ENCODE peak calls at places on chromosome 1, in six cellular contexts. One of them, this sample, is unnamed.

GRCh38 chr1:25073640-25074270 is 143.7 kb upstream of the RUNX3 start:
- DNase-seq in Peyer's patch: no peak
- DNase-seq in brain microvascular endothelial cell: no peak
- DNase-seq in cardiac muscle cell: no peak
- DNase-seq in SJSA1: no peak
- DNase-seq in heart right ventricle: no peak
- DNase-seq in this sample: no peak

GRCh38 chr1:166588741-166589140 is 250.5 kb upstream of the POGK start:
- DNase-seq in Peyer's patch: no peak
- DNase-seq in brain microvascular endothelial cell: no peak
- DNase-seq in cardiac muscle cell: no peak
- DNase-seq in SJSA1: no peak
- DNase-seq in heart right ventricle: no peak
- DNase-seq in this sample: no peak

GRCh38 chr1:13714851-13715250 is 14.9 kb downstream of the PRDM2 start:
- DNase-seq in Peyer's patch: no peak
- DNase-seq in brain microvascular endothelial cell: no peak
- DNase-seq in cardiac muscle cell: no peak
- DNase-seq in SJSA1: no peak
- DNase-seq in heart right ventricle: no peak
- DNase-seq in this sample: no peak

GRCh38 chr1:100234432-100234831 is 15.2 kb downstream of the DBT start:
- DNase-seq in Peyer's patch: no peak
- DNase-seq in brain microvascular endothelial cell: no peak
- DNase-seq in cardiac muscle cell: no peak
- DNase-seq in SJSA1: no peak
- DNase-seq in heart right ventricle: no peak
- DNase-seq in this sample: no peak

GRCh38 chr1:228270032-228270431 is 62.2 kb downstream of the OBSCN start:
- DNase-seq in Peyer's patch: peak
- DNase-seq in brain microvascular endothelial cell: peak
- DNase-seq in cardiac muscle cell: peak
- DNase-seq in SJSA1: no peak
- DNase-seq in heart right ventricle: no peak
- DNase-seq in this sample: no peak

GRCh38 chr1:184535191-184535970 is 148.6 kb downstream of the C1orf21 start:
- DNase-seq in Peyer's patch: no peak
- DNase-seq in brain microvascular endothelial cell: no peak
- DNase-seq in cardiac muscle cell: peak
- DNase-seq in SJSA1: no peak
- DNase-seq in heart right ventricle: no peak
- DNase-seq in this sample: no peak

GRCh38 chr1:237851209-237851845 is 39.4 kb downstream of the ZP4 start:
- DNase-seq in Peyer's patch: no peak
- DNase-seq in brain microvascular endothelial cell: peak
- DNase-seq in cardiac muscle cell: peak
- DNase-seq in SJSA1: no peak
- DNase-seq in heart right ventricle: no peak
- DNase-seq in this sample: peak

GRCh38 chr1:162168261-162168660 is 98.8 kb downstream of the NOS1AP start:
- DNase-seq in Peyer's patch: no peak
- DNase-seq in brain microvascular endothelial cell: no peak
- DNase-seq in cardiac muscle cell: no peak
- DNase-seq in SJSA1: no peak
- DNase-seq in heart right ventricle: no peak
- DNase-seq in this sample: peak

GRCh38 chr1:32151319-32151787 is 28.1 kb upstream of the TXLNA start:
- DNase-seq in Peyer's patch: no peak
- DNase-seq in brain microvascular endothelial cell: peak
- DNase-seq in cardiac muscle cell: peak
- DNase-seq in SJSA1: peak
- DNase-seq in heart right ventricle: no peak
- DNase-seq in this sample: no peak

GRCh38 chr1:241778117-241778516 is 69.9 kb upstream of the EXO1 start:
- DNase-seq in Peyer's patch: no peak
- DNase-seq in brain microvascular endothelial cell: no peak
- DNase-seq in cardiac muscle cell: no peak
- DNase-seq in SJSA1: no peak
- DNase-seq in heart right ventricle: no peak
- DNase-seq in this sample: no peak

GRCh38 chr1:30522031-30523004 is 201.1 kb downstream of the MATN1 start:
- DNase-seq in Peyer's patch: peak
- DNase-seq in brain microvascular endothelial cell: no peak
- DNase-seq in cardiac muscle cell: peak
- DNase-seq in SJSA1: no peak
- DNase-seq in heart right ventricle: peak
- DNase-seq in this sample: no peak

GRCh38 chr1:9539829-9540550 is 725 bp downstream of the SLC25A33 start:
- DNase-seq in Peyer's patch: peak
- DNase-seq in brain microvascular endothelial cell: peak
- DNase-seq in cardiac muscle cell: peak
- DNase-seq in SJSA1: peak
- DNase-seq in heart right ventricle: peak
- DNase-seq in this sample: peak

GRCh38 chr1:22808846-22809501 is 98.3 kb downstream of the EPHB2 start:
- DNase-seq in Peyer's patch: no peak
- DNase-seq in brain microvascular endothelial cell: peak
- DNase-seq in cardiac muscle cell: peak
- DNase-seq in SJSA1: no peak
- DNase-seq in heart right ventricle: peak
- DNase-seq in this sample: peak

GRCh38 chr1:1082239-1083180 is 8.4 kb upstream of the RNF223 start:
- DNase-seq in Peyer's patch: no peak
- DNase-seq in brain microvascular endothelial cell: no peak
- DNase-seq in cardiac muscle cell: no peak
- DNase-seq in SJSA1: no peak
- DNase-seq in heart right ventricle: peak
- DNase-seq in this sample: no peak

GRCh38 chr1:11156441-11156840 is 32.7 kb upstream of the ANGPTL7 start:
- DNase-seq in Peyer's patch: no peak
- DNase-seq in brain microvascular endothelial cell: no peak
- DNase-seq in cardiac muscle cell: no peak
- DNase-seq in SJSA1: no peak
- DNase-seq in heart right ventricle: no peak
- DNase-seq in this sample: no peak

GRCh38 chr1:215119719-215120118 is 37.2 kb downstream of the KCNK2 start:
- DNase-seq in Peyer's patch: no peak
- DNase-seq in brain microvascular endothelial cell: no peak
- DNase-seq in cardiac muscle cell: peak
- DNase-seq in SJSA1: no peak
- DNase-seq in heart right ventricle: no peak
- DNase-seq in this sample: no peak

GRCh38 chr1:199959775-199960110 is 67.8 kb upstream of the NR5A2 start:
- DNase-seq in Peyer's patch: no peak
- DNase-seq in brain microvascular endothelial cell: no peak
- DNase-seq in cardiac muscle cell: no peak
- DNase-seq in SJSA1: no peak
- DNase-seq in heart right ventricle: no peak
- DNase-seq in this sample: no peak

GRCh38 chr1:1046767-1047166 is 26.8 kb downstream of the AGRN start:
- DNase-seq in Peyer's patch: no peak
- DNase-seq in brain microvascular endothelial cell: no peak
- DNase-seq in cardiac muscle cell: no peak
- DNase-seq in SJSA1: no peak
- DNase-seq in heart right ventricle: no peak
- DNase-seq in this sample: no peak

DNA sequence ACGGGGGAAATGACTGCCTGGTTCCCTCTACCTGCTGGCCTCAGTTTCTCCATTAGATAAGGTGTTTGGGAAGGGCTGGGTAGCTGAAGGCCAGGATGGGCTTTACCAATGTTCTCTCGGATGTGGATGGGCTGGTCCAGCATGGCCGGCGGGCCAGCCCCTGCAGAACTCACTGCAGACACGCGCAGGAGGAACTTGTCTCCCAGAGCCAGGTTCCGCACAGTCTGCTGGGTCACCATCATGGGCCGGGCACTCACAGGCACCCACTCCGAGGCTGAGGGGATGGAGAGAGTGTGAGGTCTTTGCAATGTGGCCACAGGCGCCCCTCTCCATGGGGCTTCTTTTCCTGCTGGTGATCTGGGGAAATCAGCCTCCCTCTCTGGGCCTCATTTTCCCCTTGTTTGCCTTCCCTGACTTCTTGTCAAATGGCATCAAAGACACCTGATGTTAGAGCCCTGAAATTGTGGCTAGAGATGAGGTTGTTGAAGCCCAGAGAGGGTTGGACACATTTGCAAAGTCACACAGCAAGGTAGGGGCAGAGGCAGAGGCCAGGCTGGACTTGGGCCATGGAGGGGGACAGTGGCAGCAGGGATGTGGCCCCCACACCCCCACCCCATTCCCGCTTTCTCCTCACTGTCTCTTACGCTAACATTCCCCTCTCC is 1.2 kb downstream of the MYBPH start:
- DNase-seq in Peyer's patch: no peak
- DNase-seq in brain microvascular endothelial cell: no peak
- DNase-seq in cardiac muscle cell: no peak
- DNase-seq in SJSA1: no peak
- DNase-seq in heart right ventricle: no peak
- DNase-seq in this sample: no peak
- H3K27ac ChIP-seq in Peyer's patch: no peak
- H3K27ac ChIP-seq in brain microvascular endothelial cell: no peak
- H3K27ac ChIP-seq in cardiac muscle cell: no peak
- H3K27ac ChIP-seq in SJSA1: no peak
- H3K27ac ChIP-seq in heart right ventricle: no peak
- H3K27ac ChIP-seq in this sample: no peak

GRCh38 chr1:208085655-208086054 is 158.5 kb downstream of the PLXNA2 start:
- DNase-seq in Peyer's patch: no peak
- DNase-seq in brain microvascular endothelial cell: no peak
- DNase-seq in cardiac muscle cell: no peak
- DNase-seq in SJSA1: no peak
- DNase-seq in heart right ventricle: no peak
- DNase-seq in this sample: no peak

GRCh38 chr1:208084220-208084619 is 160.0 kb downstream of the PLXNA2 start:
- DNase-seq in Peyer's patch: no peak
- DNase-seq in brain microvascular endothelial cell: no peak
- DNase-seq in cardiac muscle cell: no peak
- DNase-seq in SJSA1: no peak
- DNase-seq in heart right ventricle: no peak
- DNase-seq in this sample: no peak

GRCh38 chr1:208084764-208085163 is 159.4 kb downstream of the PLXNA2 start:
- DNase-seq in Peyer's patch: no peak
- DNase-seq in brain microvascular endothelial cell: no peak
- DNase-seq in cardiac muscle cell: no peak
- DNase-seq in SJSA1: no peak
- DNase-seq in heart right ventricle: no peak
- DNase-seq in this sample: no peak

GRCh38 chr1:208088319-208088718 is 155.9 kb downstream of the PLXNA2 start:
- DNase-seq in Peyer's patch: no peak
- DNase-seq in brain microvascular endothelial cell: no peak
- DNase-seq in cardiac muscle cell: no peak
- DNase-seq in SJSA1: no peak
- DNase-seq in heart right ventricle: no peak
- DNase-seq in this sample: no peak

GRCh38 chr1:208086116-208086515 is 158.1 kb downstream of the PLXNA2 start:
- DNase-seq in Peyer's patch: no peak
- DNase-seq in brain microvascular endothelial cell: no peak
- DNase-seq in cardiac muscle cell: peak
- DNase-seq in SJSA1: no peak
- DNase-seq in heart right ventricle: no peak
- DNase-seq in this sample: no peak
- H3K27ac ChIP-seq in Peyer's patch: peak
- H3K27ac ChIP-seq in brain microvascular endothelial cell: peak
- H3K27ac ChIP-seq in cardiac muscle cell: no peak
- H3K27ac ChIP-seq in SJSA1: peak
- H3K27ac ChIP-seq in heart right ventricle: no peak
- H3K27ac ChIP-seq in this sample: no peak

GRCh38 chr1:8206397-8206796 is 111.5 kb upstream of the SLC45A1 start:
- DNase-seq in Peyer's patch: no peak
- DNase-seq in brain microvascular endothelial cell: no peak
- DNase-seq in cardiac muscle cell: no peak
- DNase-seq in SJSA1: no peak
- DNase-seq in heart right ventricle: no peak
- DNase-seq in this sample: no peak

GRCh38 chr1:8203551-8203950 is 114.4 kb upstream of the SLC45A1 start:
- DNase-seq in Peyer's patch: no peak
- DNase-seq in brain microvascular endothelial cell: no peak
- DNase-seq in cardiac muscle cell: no peak
- DNase-seq in SJSA1: no peak
- DNase-seq in heart right ventricle: no peak
- DNase-seq in this sample: no peak

GRCh38 chr1:8203056-8203455 is 114.9 kb upstream of the SLC45A1 start:
- DNase-seq in Peyer's patch: no peak
- DNase-seq in brain microvascular endothelial cell: no peak
- DNase-seq in cardiac muscle cell: no peak
- DNase-seq in SJSA1: no peak
- DNase-seq in heart right ventricle: no peak
- DNase-seq in this sample: no peak

GRCh38 chr1:8205771-8206170 is 112.1 kb upstream of the SLC45A1 start:
- DNase-seq in Peyer's patch: no peak
- DNase-seq in brain microvascular endothelial cell: no peak
- DNase-seq in cardiac muscle cell: peak
- DNase-seq in SJSA1: no peak
- DNase-seq in heart right ventricle: no peak
- DNase-seq in this sample: no peak

GRCh38 chr1:8204823-8205222 is 113.1 kb upstream of the SLC45A1 start:
- DNase-seq in Peyer's patch: no peak
- DNase-seq in brain microvascular endothelial cell: no peak
- DNase-seq in cardiac muscle cell: peak
- DNase-seq in SJSA1: no peak
- DNase-seq in heart right ventricle: no peak
- DNase-seq in this sample: no peak
- H3K27ac ChIP-seq in Peyer's patch: peak
- H3K27ac ChIP-seq in brain microvascular endothelial cell: no peak
- H3K27ac ChIP-seq in cardiac muscle cell: no peak
- H3K27ac ChIP-seq in SJSA1: no peak
- H3K27ac ChIP-seq in heart right ventricle: no peak
- H3K27ac ChIP-seq in this sample: no peak

DNA sequence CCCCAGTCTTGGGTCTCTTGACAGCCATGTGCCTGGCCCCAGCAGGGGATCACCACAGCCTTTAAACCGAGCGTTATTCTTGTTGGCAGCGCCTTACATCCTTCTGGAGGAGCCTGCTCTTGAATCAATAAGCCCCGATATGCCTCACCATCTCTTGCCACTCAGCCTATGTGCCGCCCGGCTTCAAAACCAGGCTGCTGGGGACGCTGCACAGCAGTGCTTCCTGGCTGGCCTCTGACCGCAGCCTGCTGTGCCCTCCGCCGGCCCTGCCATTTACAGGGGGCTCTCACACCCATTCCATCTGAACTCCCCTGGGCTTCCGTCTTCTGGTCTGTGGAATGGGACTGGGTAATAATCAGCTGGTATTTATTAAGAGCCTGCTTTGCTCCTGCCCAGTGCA is 3.0 kb upstream of the PEX10 start:
- DNase-seq in Peyer's patch: no peak
- DNase-seq in brain microvascular endothelial cell: no peak
- DNase-seq in cardiac muscle cell: no peak
- DNase-seq in SJSA1: no peak
- DNase-seq in heart right ventricle: peak
- DNase-seq in this sample: no peak
- H3K27ac ChIP-seq in Peyer's patch: no peak
- H3K27ac ChIP-seq in brain microvascular endothelial cell: no peak
- H3K27ac ChIP-seq in cardiac muscle cell: no peak
- H3K27ac ChIP-seq in SJSA1: no peak
- H3K27ac ChIP-seq in heart right ventricle: no peak
- H3K27ac ChIP-seq in this sample: no peak

This sample was measured in substantia nigra.